ENCODE peak calls at places on chromosomes 2 and 18, in eight cellular contexts. H, U, S, P, A, I, D and L are unnamed samples.

GRCh38 chr2:195407782-195408181 is 249.2 kb upstream of the SLC39A10 start:
- DNase-seq in A (no peak), P (no peak), D (no peak), U (peak; percentile 56), I (no peak), S (no peak), H (no peak), L (no peak)

GRCh38 chr18:46337206-46337710 is 233.1 kb downstream of the HAUS1 start:
- DNase-seq in D (no peak), H (no peak), P (no peak), S (no peak), I (peak; percentile 35), A (no peak), U (no peak), L (no peak)

GRCh38 chr2:179574061-179574519 is 287.3 kb downstream of the ZNF385B start:
- DNase-seq in D (no peak), U (no peak), H (no peak), P (no peak), A (no peak), I (no peak), S (no peak), L (no peak)

GRCh38 chr18:45416168-45416567 is 199.1 kb upstream of the SLC14A2 start:
- DNase-seq in S (no peak), D (peak; percentile 30), P (no peak), H (no peak), I (peak; percentile 95), U (peak; percentile 50), A (no peak), L (no peak)

GRCh38 chr18:80104364-80104779 is 4.7 kb upstream of the ADNP2 start:
- DNase-seq in P (no peak), I (no peak), U (no peak), S (no peak), H (no peak), D (no peak), A (no peak), L (no peak)

GRCh38 chr2:99420751-99421299 is 69.0 kb downstream of the REV1 start:
- DNase-seq in P (no peak), U (peak; percentile 56), D (no peak), A (no peak), I (no peak), H (no peak), S (no peak), L (no peak)

GRCh38 chr18:29285471-29285870 is 1108.5 kb upstream of the CDH2 start:
- DNase-seq in A (no peak), P (no peak), D (no peak), H (no peak), U (peak; percentile 37), I (no peak), S (no peak), L (no peak)

GRCh38 chr2:10254373-10255188 is 48.1 kb upstream of the HPCAL1 start:
- DNase-seq in U (peak; percentile 50), P (peak; percentile 53), H (no peak), S (no peak), D (peak; percentile 3), I (no peak), A (no peak), L (no peak)

GRCh38 chr2:158826965-158827364 is 31.8 kb downstream of the DAPL1 start:
- DNase-seq in P (no peak), H (no peak), D (no peak), A (no peak), S (no peak), I (no peak), U (no peak), L (no peak)

GRCh38 chr2:235639387-235639786 is 145.5 kb downstream of the AGAP1 start:
- DNase-seq in I (no peak), U (peak; percentile 93), A (no peak), D (no peak), H (no peak), S (no peak), P (peak; percentile 86), L (peak; percentile 90)

GRCh38 chr2:30512243-30512866 is 65.3 kb downstream of the LCLAT1 start:
- DNase-seq in P (no peak), A (no peak), S (no peak), U (no peak), D (no peak), H (no peak), I (no peak), L (no peak)

GRCh38 chr2:37582911-37583310 is 88.5 kb downstream of the CDC42EP3 start:
- DNase-seq in H (no peak), D (no peak), I (peak; percentile 34), P (no peak), A (no peak), U (peak; percentile 74), S (no peak), L (no peak)

GRCh38 chr2:24515841-24516240 is 24.8 kb downstream of the NCOA1 start:
- DNase-seq in H (no peak), U (no peak), S (no peak), I (no peak), D (no peak), A (no peak), P (no peak), L (no peak)

GRCh38 chr2:197207106-197207505 is 103.5 kb downstream of the ANKRD44 start:
- DNase-seq in A (no peak), P (no peak), H (no peak), U (no peak), I (no peak), S (no peak), D (no peak), L (no peak)

GRCh38 chr18:10524507-10525425 is 1.1 kb upstream of the NAPG start:
- DNase-seq in I (no peak), U (peak; percentile 80), A (no peak), H (no peak), D (no peak), S (no peak), P (no peak), L (no peak)

GRCh38 chr2:69774984-69775982 is 33.3 kb downstream of the ANXA4 start:
- DNase-seq in H (no peak), I (no peak), P (no peak), D (no peak), A (no peak), S (no peak), U (no peak), L (no peak)

GRCh38 chr2:109331864-109332848 is 203.2 kb downstream of the SH3RF3 start:
- DNase-seq in P (peak; percentile 82), U (peak; percentile 98), S (peak; percentile 88), D (peak; percentile 42), I (no peak), H (no peak), A (no peak), L (peak; percentile 84)

GRCh38 chr2:51441786-51442185 is 409.9 kb upstream of the NRXN1 start:
- DNase-seq in A (no peak), H (no peak), P (no peak), S (no peak), D (no peak), U (no peak), I (no peak), L (no peak)

GRCh38 chr2:23386422-23387220 is 1.6 kb downstream of the KLHL29 start:
- DNase-seq in H (peak; percentile 27), I (no peak), S (no peak), A (peak; percentile 24), U (no peak), P (peak; percentile 65), D (peak; percentile 67), L (no peak)

GRCh38 chr2:6447209-6447608 is 418.5 kb downstream of the CMPK2 start:
- DNase-seq in S (no peak), U (no peak), P (no peak), H (no peak), D (no peak), A (no peak), I (no peak), L (no peak)

GRCh38 chr2:104849618-104850097 is 4.3 kb upstream of the POU3F3 start:
- DNase-seq in U (peak; percentile 68), H (peak; percentile 61), S (peak; percentile 54), I (peak; percentile 32), P (peak; percentile 80), D (peak; percentile 89), A (peak; percentile 47), L (peak; percentile 71)

GRCh38 chr2:59301466-59302402 is 1060.6 kb upstream of the FANCL start:
- DNase-seq in H (no peak), I (peak; percentile 52), U (peak; percentile 75), D (peak; percentile 46), A (no peak), S (peak; percentile 1), P (no peak), L (peak; percentile 19)

GRCh38 chr18:28365406-28365805 is 188.5 kb upstream of the CDH2 start:
- DNase-seq in I (no peak), U (peak; percentile 2), H (no peak), A (no peak), D (no peak), P (no peak), S (no peak), L (no peak)

GRCh38 chr2:195563857-195564512 is 93.0 kb upstream of the SLC39A10 start:
- DNase-seq in P (no peak), U (peak; percentile 81), H (no peak), I (no peak), A (no peak), D (no peak), S (no peak), L (no peak)